ENCODE peak calls at places on chromosomes 16 and 17, in four cellular contexts. D, Q, S and Y are unnamed samples.

GRCh38 chr17:62627219-62627903 is at the start of gene MRC2:
- DNase-seq in D (peak), Q (peak), S (peak), Y (peak)

GRCh38 chr17:27564463-27564862 is 66.5 kb upstream of the LGALS9 start:
- DNase-seq in D (no peak), Q (no peak), S (no peak), Y (no peak)

GRCh38 chr17:40432864-40433528 is 10.3 kb upstream of the IGFBP4 start:
- DNase-seq in D (peak), Q (no peak), S (peak), Y (peak)

GRCh38 chr17:39658760-39659159 is 6.4 kb upstream of the TCAP start:
- DNase-seq in D (no peak), Q (no peak), S (no peak), Y (no peak)

GRCh38 chr17:83196088-83196765 is 116.8 kb downstream of the METRNL start:
- DNase-seq in D (no peak), Q (no peak), S (peak), Y (peak)

GRCh38 chr16:53056528-53056881 is 1.7 kb downstream of the CHD9 start:
- DNase-seq in D (no peak), Q (no peak), S (no peak), Y (peak)

GRCh38 chr17:78442648-78443128 is 64.2 kb downstream of the PGS1 start:
- DNase-seq in D (peak), Q (no peak), S (peak), Y (peak)

GRCh38 chr17:41620583-41621434 is 3.6 kb downstream of the KRT17 start:
- DNase-seq in D (no peak), Q (no peak), S (no peak), Y (no peak)

GRCh38 chr17:64423881-64424280 is 25.0 kb upstream of the MILR1 start:
- DNase-seq in D (no peak), Q (no peak), S (no peak), Y (peak)

GRCh38 chr17:34723875-34724274 is 144.5 kb downstream of the TMEM132E start:
- DNase-seq in D (no peak), Q (no peak), S (no peak), Y (no peak)

GRCh38 chr16:83954577-83955016 is 1.6 kb downstream of the OSGIN1 start:
- DNase-seq in D (peak), Q (no peak), S (peak), Y (peak)

GRCh38 chr17:49646391-49647255 is 31.3 kb downstream of the SPOP start:
- DNase-seq in D (peak), Q (no peak), S (peak), Y (peak)

GRCh38 chr16:15775209-15775608 is 81.6 kb downstream of the MYH11 start:
- DNase-seq in D (no peak), Q (no peak), S (no peak), Y (peak)

GRCh38 chr17:32335647-32336046 is 6.3 kb downstream of the C17orf75 start:
- DNase-seq in D (peak), Q (no peak), S (no peak), Y (peak)

GRCh38 chr17:17985555-17985954 is 12.9 kb downstream of the DRC3 start:
- DNase-seq in D (no peak), Q (no peak), S (no peak), Y (no peak)

GRCh38 chr17:7445011-7445927 is at the start of gene CHRNB1:
- DNase-seq in D (peak), Q (peak), S (peak), Y (peak)

GRCh38 chr16:27109666-27110523 is 43.2 kb downstream of the C16orf82 start:
- DNase-seq in D (peak), Q (peak), S (peak), Y (peak)

GRCh38 chr17:15966879-15967248 is 21.9 kb downstream of the ADORA2B start:
- DNase-seq in D (no peak), Q (peak), S (no peak), Y (no peak)

GRCh38 chr17:1008008-1008761 is 11.3 kb downstream of the TIMM22 start:
- DNase-seq in D (peak), Q (no peak), S (no peak), Y (no peak)

GRCh38 chr16:89924298-89924924 is 1.3 kb downstream of the TUBB3 start:
- DNase-seq in D (no peak), Q (peak), S (no peak), Y (peak)

GRCh38 chr16:84501077-84501735 is 3.3 kb downstream of the MEAK7 start:
- DNase-seq in D (no peak), Q (no peak), S (no peak), Y (peak)

GRCh38 chr16:59412275-59412841 is 678.2 kb upstream of the GOT2 start:
- DNase-seq in D (no peak), Q (no peak), S (no peak), Y (peak)

GRCh38 chr17:76074390-76075363 is at the start of gene GALR2:
- DNase-seq in D (no peak), Q (peak), S (no peak), Y (no peak)

GRCh38 chr16:85940214-85940613 is 41.3 kb downstream of the IRF8 start:
- DNase-seq in D (no peak), Q (no peak), S (no peak), Y (no peak)

GRCh38 chr16:85936761-85937343 is 37.9 kb downstream of the IRF8 start:
- DNase-seq in D (no peak), Q (no peak), S (peak), Y (no peak)

GRCh38 chr16:85935391-85935956 is 36.5 kb downstream of the IRF8 start:
- DNase-seq in D (no peak), Q (no peak), S (no peak), Y (no peak)

GRCh38 chr16:85934210-85934609 is 35.2 kb downstream of the IRF8 start:
- DNase-seq in D (no peak), Q (no peak), S (no peak), Y (no peak)

GRCh38 chr16:85935957-85936760 is 37.2 kb downstream of the IRF8 start:
- DNase-seq in D (no peak), Q (no peak), S (no peak), Y (no peak)
- TF ChIP-seq CTCF in D (no peak), Q (no peak), S (no peak), Y (no peak)

GRCh38 chr17:48620497-48621139 is 5.5 kb upstream of the HOXB8 start:
- DNase-seq in D (no peak), Q (no peak), S (no peak), Y (peak)
- TF ChIP-seq CTCF in D (no peak), Q (no peak), S (no peak), Y (no peak)

GRCh38 chr17:8904686-8905085 is 37.2 kb upstream of the PIK3R6 start:
- DNase-seq in D (peak), Q (no peak), S (no peak), Y (no peak)

GRCh38 chr17:8909621-8910292 is 42.3 kb upstream of the PIK3R6 start:
- DNase-seq in D (peak), Q (no peak), S (no peak), Y (no peak)

GRCh38 chr17:8900626-8901585 is 33.4 kb upstream of the PIK3R6 start:
- DNase-seq in D (peak), Q (no peak), S (no peak), Y (no peak)

GRCh38 chr17:8904201-8904600 is 36.7 kb upstream of the PIK3R6 start:
- DNase-seq in D (peak), Q (no peak), S (no peak), Y (no peak)

GRCh38 chr17:8905256-8905778 is 37.8 kb upstream of the PIK3R6 start:
- DNase-seq in D (peak), Q (no peak), S (no peak), Y (no peak)
- TF ChIP-seq CTCF in D (no peak), Q (no peak), S (no peak), Y (no peak)

DNA sequence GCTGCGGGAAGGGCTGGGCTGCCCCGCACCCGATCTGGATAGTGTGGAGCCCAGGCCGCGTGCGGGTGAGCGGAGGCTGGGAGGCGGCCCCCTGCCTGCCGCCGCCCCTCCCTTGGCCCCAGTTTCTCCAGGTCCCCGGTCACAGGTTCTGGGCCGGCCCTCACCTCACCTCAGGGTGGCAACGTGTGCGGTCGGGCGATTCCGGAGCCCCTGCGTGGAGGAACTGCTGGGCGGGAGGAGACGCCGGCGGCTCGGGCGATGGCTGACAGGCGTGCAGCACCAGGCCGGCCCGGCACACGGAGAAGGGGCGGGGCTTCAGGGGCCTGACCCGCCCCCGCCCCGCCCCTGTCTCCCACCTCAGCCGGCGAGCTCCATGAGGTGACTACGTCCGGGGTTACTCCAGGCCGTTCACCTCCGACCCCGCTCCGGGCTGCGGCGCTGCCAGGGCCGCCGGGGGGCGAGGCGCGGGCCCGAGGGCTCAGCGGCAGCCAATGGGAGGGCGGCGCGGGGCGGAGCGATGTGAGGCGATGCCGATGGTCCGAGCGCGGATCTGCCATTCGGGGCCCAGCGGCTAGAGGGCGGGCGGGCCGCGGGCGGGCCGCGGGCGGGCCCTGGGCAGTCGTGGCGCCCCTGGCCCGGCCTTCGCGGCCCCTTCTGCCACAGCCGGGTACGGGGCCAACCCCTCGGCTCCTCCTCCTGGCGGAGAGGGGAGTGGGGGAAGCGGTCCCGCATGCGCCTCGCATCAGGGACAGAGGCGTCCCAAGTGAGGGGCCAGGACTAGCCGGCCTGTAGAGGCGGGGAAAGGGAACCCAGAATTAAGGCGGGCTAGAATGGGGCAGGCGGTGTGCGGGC is 16.7 kb upstream of the C17orf78 start:
- DNase-seq in D (peak), Q (peak), S (peak), Y (peak)
- TF ChIP-seq CTCF in D (peak), Q (no peak), S (peak), Y (no peak)

GRCh38 chr17:57892146-57892819 is 42.4 kb upstream of the MRPS23 start:
- DNase-seq in D (peak), Q (peak), S (peak), Y (peak)

GRCh38 chr17:57890857-57891232 is 41.0 kb upstream of the MRPS23 start:
- DNase-seq in D (no peak), Q (no peak), S (no peak), Y (no peak)

GRCh38 chr17:57894848-57895247 is 45.0 kb upstream of the MRPS23 start:
- DNase-seq in D (no peak), Q (no peak), S (no peak), Y (no peak)

GRCh38 chr17:57895382-57896060 is 45.7 kb upstream of the MRPS23 start:
- DNase-seq in D (no peak), Q (no peak), S (peak), Y (no peak)

DNA sequence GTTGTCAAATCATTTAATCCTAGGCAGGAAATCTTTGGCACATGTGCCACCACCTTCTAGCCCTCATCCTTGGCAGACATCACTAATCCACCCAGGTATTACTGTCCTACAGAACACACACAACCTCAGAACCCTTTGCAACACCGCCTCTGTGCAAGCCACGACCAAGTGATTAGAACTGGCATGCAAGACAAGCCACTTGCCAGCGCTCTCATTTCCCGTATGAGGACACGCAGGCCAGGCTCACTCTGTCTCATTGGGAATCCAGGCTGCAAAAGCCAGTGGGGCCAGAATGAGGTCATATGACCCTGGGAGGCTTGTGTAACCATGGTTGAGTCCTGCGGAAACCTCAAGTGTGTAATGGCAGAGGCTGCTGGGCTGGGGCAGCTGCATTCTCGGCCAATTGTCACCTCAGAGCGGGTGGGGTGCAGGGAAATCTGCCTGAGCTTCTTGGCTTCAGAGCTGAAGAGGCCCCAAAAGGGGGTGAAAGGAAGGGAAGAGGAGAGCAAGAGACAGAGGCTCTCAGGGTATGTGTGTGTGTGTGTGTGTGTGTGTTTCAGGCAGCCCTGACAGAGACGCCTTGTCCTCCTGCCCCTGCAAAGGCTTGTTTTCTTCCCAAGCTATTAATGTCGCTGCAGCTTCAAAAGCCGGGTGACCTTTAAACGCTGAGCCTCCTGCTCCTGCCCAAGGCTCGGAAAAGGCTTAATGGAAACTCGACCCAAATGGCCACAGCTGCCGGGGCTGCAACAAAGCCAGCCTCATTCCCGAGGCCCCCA is 43.2 kb upstream of the MRPS23 start:
- DNase-seq in D (peak), Q (peak), S (peak), Y (peak)
- TF ChIP-seq CTCF in D (no peak), Q (no peak), S (no peak), Y (no peak)

GRCh38 chr17:71423871-71424546 is 696.8 kb upstream of the SOX9 start:
- DNase-seq in D (no peak), Q (no peak), S (no peak), Y (peak)
- TF ChIP-seq CTCF in D (no peak), Q (no peak), S (no peak), Y (no peak)

DNA sequence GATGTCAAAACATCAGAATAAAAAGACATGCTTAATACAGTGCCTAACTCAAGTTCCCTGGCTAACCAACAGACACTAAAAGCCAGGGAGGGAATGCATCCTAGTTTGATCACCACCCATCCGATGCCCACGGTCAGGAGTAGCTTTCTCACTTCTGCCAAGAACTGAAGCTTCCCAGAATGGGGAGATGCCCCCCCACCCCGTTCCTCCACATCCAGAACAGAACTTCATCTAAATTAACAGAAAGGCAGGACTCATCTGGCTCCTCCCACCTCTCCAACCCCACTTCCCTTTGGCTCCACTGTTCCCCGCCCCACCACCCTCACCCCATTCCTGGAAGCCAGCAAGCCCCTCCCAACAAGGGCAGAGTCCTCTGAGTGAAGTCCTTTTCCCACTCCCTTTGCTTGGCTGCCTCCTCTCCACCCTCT is 33.7 kb downstream of the GDE1 start:
- DNase-seq in D (peak), Q (peak), S (peak), Y (no peak)
- TF ChIP-seq CTCF in D (no peak), Q (no peak), S (no peak), Y (no peak)

GRCh38 chr16:17541324-17541723 is 70.6 kb upstream of the XYLT1 start:
- DNase-seq in D (no peak), Q (no peak), S (no peak), Y (no peak)
- TF ChIP-seq CTCF in D (no peak), Q (no peak), S (no peak), Y (no peak)

GRCh38 chr17:80504671-80505413 is 28.4 kb upstream of the NPTX1 start:
- DNase-seq in D (no peak), Q (no peak), S (no peak), Y (peak)
- TF ChIP-seq CTCF in D (no peak), Q (no peak), S (no peak), Y (peak)

GRCh38 chr17:29616300-29617048 is 6.2 kb downstream of the CORO6 start:
- DNase-seq in D (no peak), Q (no peak), S (no peak), Y (no peak)

GRCh38 chr17:29615492-29616299 is 7.0 kb downstream of the CORO6 start:
- DNase-seq in D (peak), Q (peak), S (peak), Y (peak)

GRCh38 chr17:29618272-29619065 is 4.2 kb downstream of the CORO6 start:
- DNase-seq in D (no peak), Q (no peak), S (no peak), Y (no peak)

GRCh38 chr17:29617481-29618271 is 5.0 kb downstream of the CORO6 start:
- DNase-seq in D (peak), Q (peak), S (peak), Y (peak)

DNA sequence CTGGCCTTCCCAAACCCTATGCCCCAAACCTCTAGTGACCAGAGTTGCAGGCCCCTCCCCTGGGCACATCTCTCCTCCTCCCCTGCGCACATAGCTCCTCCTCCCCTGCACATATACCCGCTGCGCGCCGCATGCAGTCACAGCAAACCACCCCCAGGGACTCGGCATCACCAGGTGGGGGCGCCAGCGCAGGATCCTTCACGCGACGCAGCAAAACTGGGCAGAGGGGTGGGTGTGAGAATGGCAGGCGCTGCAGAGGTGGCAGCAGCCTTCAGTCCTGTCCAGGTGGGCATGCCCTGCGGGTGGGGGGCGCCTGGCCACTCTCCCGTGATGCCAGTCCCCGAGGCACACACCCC is 5.6 kb downstream of the CORO6 start:
- DNase-seq in D (peak), Q (peak), S (peak), Y (peak)
- TF ChIP-seq CTCF in D (peak), Q (peak), S (peak), Y (peak)